ENCODE peak calls at places on chromosomes 7 and 10, in nine cellular contexts. V is HT-29; G is Caki2; C is central memory CD4-positive, alpha-beta T cell; A is heart left ventricle; O is activated CD4-positive, alpha-beta T cell treated with anti-CD3 and anti-CD28 coated beads for 24 hours; K is NCI-H2081; X is RWPE1; Z is mucosa of descending colon. B is an unnamed sample.

GRCh38 chr7:50739744-50740455 is 42.8 kb downstream of the GRB10 start:
- DNase-seq in C (peak), X (no peak), O (peak), G (peak), V (no peak), A (no peak), K (no peak), Z (no peak), B (peak)

GRCh38 chr10:73590881-73591577 is at the start of gene USP54:
- DNase-seq in G (peak), O (no peak), C (peak), K (no peak), A (no peak), V (peak), Z (no peak), X (peak), B (peak)

GRCh38 chr10:63630928-63631685 is 109.9 kb downstream of the REEP3 start:
- DNase-seq in K (no peak), O (no peak), A (no peak), C (no peak), Z (no peak), X (no peak), G (no peak), V (no peak), B (no peak)

GRCh38 chr10:13719411-13719810 is 132.6 kb downstream of the PRPF18 start:
- DNase-seq in K (no peak), G (no peak), Z (no peak), C (no peak), X (no peak), A (no peak), O (no peak), V (no peak), B (no peak)

GRCh38 chr7:34748244-34749039 is 90.4 kb downstream of the NPSR1 start:
- DNase-seq in Z (peak), X (peak), A (peak), G (peak), K (peak), C (no peak), V (peak), O (no peak), B (peak)

GRCh38 chr10:31947144-31947926 is 18.7 kb upstream of the ARHGAP12 start:
- DNase-seq in X (peak), A (no peak), O (no peak), Z (no peak), C (no peak), V (peak), G (peak), K (peak), B (peak)

GRCh38 chr7:110568932-110569331 is 522.0 kb upstream of the LRRN3 start:
- DNase-seq in K (peak), G (no peak), O (no peak), Z (no peak), A (no peak), X (no peak), C (no peak), V (no peak), B (no peak)

GRCh38 chr7:6623589-6624245 is 8.3 kb downstream of the ZNF853 start:
- DNase-seq in C (no peak), O (no peak), G (no peak), Z (no peak), A (no peak), V (peak), X (no peak), K (no peak), B (no peak)

GRCh38 chr7:130875265-130875741 is 141.3 kb upstream of the KLF14 start:
- DNase-seq in A (no peak), K (peak), X (peak), V (peak), C (peak), Z (no peak), O (no peak), G (peak), B (peak)

GRCh38 chr7:40586197-40586596 is 451.4 kb downstream of the SUGCT start:
- DNase-seq in O (no peak), C (no peak), A (no peak), Z (no peak), K (no peak), V (no peak), G (peak), X (no peak), B (peak)

GRCh38 chr10:23657677-23658076 is 218.8 kb downstream of the OTUD1 start:
- DNase-seq in X (no peak), G (no peak), V (no peak), Z (no peak), A (no peak), O (no peak), K (no peak), C (no peak), B (no peak)

GRCh38 chr7:101162551-101163280 is 2.7 kb downstream of the VGF start:
- DNase-seq in C (no peak), G (peak), A (no peak), K (peak), O (no peak), V (peak), X (peak), Z (peak), B (no peak)

GRCh38 chr7:43502941-43503340 is 80.0 kb upstream of the STK17A start:
- DNase-seq in X (no peak), G (no peak), K (no peak), C (no peak), V (no peak), O (no peak), Z (no peak), A (no peak), B (no peak)

GRCh38 chr10:44968887-44969400 is 9.3 kb downstream of the RASSF4 start:
- DNase-seq in A (no peak), O (no peak), V (no peak), Z (no peak), K (no peak), X (no peak), G (no peak), C (no peak), B (no peak)

GRCh38 chr10:119680050-119680449 is 28.9 kb downstream of the BAG3 start:
- DNase-seq in A (no peak), V (no peak), G (no peak), K (no peak), C (no peak), O (no peak), X (peak), Z (no peak), B (no peak)

GRCh38 chr7:125599387-125599786 is 669.8 kb upstream of the POT1 start:
- DNase-seq in V (no peak), O (no peak), X (no peak), G (peak), Z (no peak), C (no peak), K (no peak), A (no peak), B (no peak)

GRCh38 chr10:127424594-127425264 is 124.4 kb upstream of the NPS start:
- DNase-seq in C (no peak), A (no peak), K (no peak), X (no peak), O (no peak), V (no peak), Z (no peak), G (no peak), B (no peak)

GRCh38 chr7:127418459-127418858 is 26.0 kb upstream of the ZNF800 start:
- DNase-seq in O (no peak), C (no peak), A (no peak), K (no peak), V (no peak), Z (no peak), X (no peak), G (no peak), B (no peak)

GRCh38 chr10:79241990-79242619 is 105.2 kb upstream of the PPIF start:
- DNase-seq in G (no peak), K (peak), V (no peak), A (peak), C (no peak), O (peak), X (peak), Z (peak), B (no peak)

GRCh38 chr10:101875068-101875688 is 31.6 kb upstream of the KCNIP2 start:
- DNase-seq in C (no peak), K (no peak), X (no peak), V (no peak), O (no peak), A (no peak), Z (no peak), G (no peak), B (no peak)

GRCh38 chr10:101260764-101261341 is 31.6 kb upstream of the LBX1 start:
- DNase-seq in K (no peak), A (no peak), X (no peak), O (no peak), G (no peak), V (no peak), C (no peak), Z (no peak), B (no peak)

GRCh38 chr10:131099028-131099427 is 212.5 kb downstream of the TCERG1L start:
- DNase-seq in Z (no peak), O (no peak), V (peak), X (peak), K (no peak), G (no peak), A (no peak), C (no peak), B (no peak)

GRCh38 chr10:13247784-13248183 is 13.6 kb upstream of the UCMA start:
- DNase-seq in V (no peak), Z (no peak), X (no peak), C (no peak), O (no peak), K (no peak), G (no peak), A (no peak), B (no peak)

GRCh38 chr10:48610585-48611093 is 5.8 kb upstream of the ARHGAP22 start:
- DNase-seq in V (no peak), G (no peak), K (no peak), X (no peak), Z (no peak), C (no peak), O (no peak), A (no peak), B (no peak)

GRCh38 chr7:121501566-121501965 is 105.5 kb upstream of the FAM3C start:
- DNase-seq in Z (no peak), C (no peak), X (no peak), V (no peak), G (no peak), A (no peak), K (no peak), O (no peak), B (peak)

GRCh38 chr7:108972009-108972408 is 402.3 kb downstream of the DNAJB9 start:
- DNase-seq in X (no peak), O (no peak), Z (no peak), V (no peak), A (no peak), C (no peak), K (peak), G (no peak), B (no peak)

GRCh38 chr7:81094952-81095351 is 176.1 kb upstream of the SEMA3C start:
- DNase-seq in Z (no peak), C (no peak), K (no peak), X (no peak), V (no peak), G (no peak), A (no peak), O (no peak), B (no peak)

B was measured in kidney glomerular epithelial cell.